ENCODE peak calls at places on chromosome 6, in ten cellular contexts. One of them, this sample, is unnamed.

GRCh38 chr6:9783567-9783966 is 631.3 kb downstream of the TFAP2A start:
- DNase-seq in AG10803: no peak
- DNase-seq in fibroblast of lung: no peak
- DNase-seq in HCT116: no peak
- DNase-seq in BJ: no peak
- DNase-seq in heart left ventricle: no peak
- DNase-seq in right lobe of liver: no peak
- DNase-seq in astrocyte of the spinal cord: no peak
- DNase-seq in heart right ventricle: no peak
- DNase-seq in transverse colon: no peak
- DNase-seq in this sample: no peak

GRCh38 chr6:161264181-161264580 is 9.7 kb downstream of the AGPAT4 start:
- DNase-seq in heart left ventricle: no peak
- DNase-seq in HCT116: no peak
- DNase-seq in AG10803: no peak
- DNase-seq in BJ: no peak
- DNase-seq in fibroblast of lung: no peak
- DNase-seq in heart right ventricle: no peak
- DNase-seq in transverse colon: no peak
- DNase-seq in right lobe of liver: no peak
- DNase-seq in astrocyte of the spinal cord: no peak
- DNase-seq in this sample: no peak

GRCh38 chr6:4819706-4820283 is 43.6 kb downstream of the CDYL start:
- DNase-seq in fibroblast of lung: no peak
- DNase-seq in heart right ventricle: no peak
- DNase-seq in heart left ventricle: no peak
- DNase-seq in transverse colon: no peak
- DNase-seq in astrocyte of the spinal cord: no peak
- DNase-seq in right lobe of liver: no peak
- DNase-seq in BJ: no peak
- DNase-seq in AG10803: peak; percentile 50
- DNase-seq in HCT116: no peak
- DNase-seq in this sample: no peak

GRCh38 chr6:9523462-9523861 is 891.4 kb downstream of the TFAP2A start:
- DNase-seq in fibroblast of lung: peak; percentile 89
- DNase-seq in HCT116: no peak
- DNase-seq in heart left ventricle: no peak
- DNase-seq in heart right ventricle: no peak
- DNase-seq in AG10803: peak; percentile 85
- DNase-seq in right lobe of liver: no peak
- DNase-seq in BJ: peak; percentile 60
- DNase-seq in astrocyte of the spinal cord: peak; percentile 83
- DNase-seq in transverse colon: no peak
- DNase-seq in this sample: peak; percentile 61

GRCh38 chr6:166466178-166467122 is 83.7 kb upstream of the MPC1 start:
- DNase-seq in BJ: peak; percentile 85
- DNase-seq in fibroblast of lung: peak; percentile 71
- DNase-seq in astrocyte of the spinal cord: peak; percentile 85
- DNase-seq in right lobe of liver: no peak
- DNase-seq in heart left ventricle: no peak
- DNase-seq in HCT116: no peak
- DNase-seq in transverse colon: no peak
- DNase-seq in AG10803: peak; percentile 94
- DNase-seq in heart right ventricle: no peak
- DNase-seq in this sample: peak; percentile 84

GRCh38 chr6:109008061-109008460 is 86.6 kb downstream of the SESN1 start:
- DNase-seq in transverse colon: no peak
- DNase-seq in right lobe of liver: no peak
- DNase-seq in BJ: no peak
- DNase-seq in AG10803: no peak
- DNase-seq in fibroblast of lung: no peak
- DNase-seq in heart left ventricle: no peak
- DNase-seq in astrocyte of the spinal cord: no peak
- DNase-seq in HCT116: no peak
- DNase-seq in heart right ventricle: no peak
- DNase-seq in this sample: no peak

GRCh38 chr6:47788498-47788884 is 6.7 kb downstream of the OPN5 start:
- DNase-seq in transverse colon: no peak
- DNase-seq in HCT116: no peak
- DNase-seq in BJ: no peak
- DNase-seq in heart left ventricle: no peak
- DNase-seq in astrocyte of the spinal cord: no peak
- DNase-seq in fibroblast of lung: no peak
- DNase-seq in AG10803: no peak
- DNase-seq in heart right ventricle: no peak
- DNase-seq in right lobe of liver: no peak
- DNase-seq in this sample: no peak

GRCh38 chr6:168601101-168601500 is 160.1 kb downstream of the SMOC2 start:
- DNase-seq in transverse colon: no peak
- DNase-seq in AG10803: no peak
- DNase-seq in heart right ventricle: no peak
- DNase-seq in heart left ventricle: no peak
- DNase-seq in fibroblast of lung: no peak
- DNase-seq in BJ: no peak
- DNase-seq in right lobe of liver: no peak
- DNase-seq in HCT116: no peak
- DNase-seq in astrocyte of the spinal cord: no peak
- DNase-seq in this sample: no peak

GRCh38 chr6:41273699-41274098 is 12.8 kb downstream of the TREM1 start:
- DNase-seq in astrocyte of the spinal cord: no peak
- DNase-seq in right lobe of liver: no peak
- DNase-seq in HCT116: no peak
- DNase-seq in AG10803: no peak
- DNase-seq in heart left ventricle: no peak
- DNase-seq in transverse colon: no peak
- DNase-seq in heart right ventricle: no peak
- DNase-seq in BJ: no peak
- DNase-seq in fibroblast of lung: no peak
- DNase-seq in this sample: no peak

GRCh38 chr6:139577124-139577800 is 202.8 kb upstream of the CITED2 start:
- DNase-seq in AG10803: no peak
- DNase-seq in HCT116: no peak
- DNase-seq in right lobe of liver: no peak
- DNase-seq in transverse colon: no peak
- DNase-seq in heart left ventricle: no peak
- DNase-seq in astrocyte of the spinal cord: peak; percentile 33
- DNase-seq in BJ: no peak
- DNase-seq in heart right ventricle: no peak
- DNase-seq in fibroblast of lung: no peak
- DNase-seq in this sample: no peak

GRCh38 chr6:84150680-84151079 is 76.8 kb downstream of the CEP162 start:
- DNase-seq in AG10803: peak; percentile 97
- DNase-seq in heart left ventricle: no peak
- DNase-seq in right lobe of liver: no peak
- DNase-seq in heart right ventricle: no peak
- DNase-seq in fibroblast of lung: peak; percentile 95
- DNase-seq in HCT116: no peak
- DNase-seq in transverse colon: no peak
- DNase-seq in BJ: peak; percentile 89
- DNase-seq in astrocyte of the spinal cord: peak; percentile 76
- DNase-seq in this sample: peak; percentile 28

GRCh38 chr6:97215157-97215769 is 67.8 kb downstream of the MMS22L start:
- DNase-seq in BJ: peak; percentile 22
- DNase-seq in astrocyte of the spinal cord: peak; percentile 80
- DNase-seq in heart left ventricle: no peak
- DNase-seq in HCT116: peak; percentile 12
- DNase-seq in AG10803: peak; percentile 78
- DNase-seq in right lobe of liver: no peak
- DNase-seq in transverse colon: peak; percentile 10
- DNase-seq in heart right ventricle: peak; percentile 10
- DNase-seq in fibroblast of lung: peak; percentile 77
- DNase-seq in this sample: peak; percentile 54

GRCh38 chr6:18262812-18263560 is 1.3 kb downstream of the DEK start:
- DNase-seq in heart right ventricle: no peak
- DNase-seq in AG10803: no peak
- DNase-seq in HCT116: no peak
- DNase-seq in heart left ventricle: no peak
- DNase-seq in fibroblast of lung: no peak
- DNase-seq in right lobe of liver: no peak
- DNase-seq in astrocyte of the spinal cord: peak; percentile 39
- DNase-seq in transverse colon: no peak
- DNase-seq in BJ: no peak
- DNase-seq in this sample: no peak

GRCh38 chr6:29793036-29793356 is 34.6 kb upstream of the HLA-G start:
- DNase-seq in BJ: no peak
- DNase-seq in HCT116: no peak
- DNase-seq in astrocyte of the spinal cord: no peak
- DNase-seq in heart right ventricle: no peak
- DNase-seq in transverse colon: no peak
- DNase-seq in heart left ventricle: no peak
- DNase-seq in fibroblast of lung: no peak
- DNase-seq in AG10803: no peak
- DNase-seq in right lobe of liver: no peak
- DNase-seq in this sample: no peak

GRCh38 chr6:29790626-29791025 is 37.0 kb upstream of the HLA-G start:
- DNase-seq in AG10803: no peak
- DNase-seq in heart left ventricle: no peak
- DNase-seq in fibroblast of lung: no peak
- DNase-seq in transverse colon: no peak
- DNase-seq in BJ: no peak
- DNase-seq in astrocyte of the spinal cord: no peak
- DNase-seq in right lobe of liver: no peak
- DNase-seq in heart right ventricle: no peak
- DNase-seq in HCT116: peak; percentile 85
- DNase-seq in this sample: no peak

GRCh38 chr6:29792123-29793035 is 35.2 kb upstream of the HLA-G start:
- DNase-seq in heart left ventricle: peak; percentile 88
- DNase-seq in heart right ventricle: peak; percentile 70
- DNase-seq in AG10803: peak; percentile 25
- DNase-seq in right lobe of liver: peak; percentile 78
- DNase-seq in fibroblast of lung: no peak
- DNase-seq in BJ: no peak
- DNase-seq in HCT116: no peak
- DNase-seq in astrocyte of the spinal cord: no peak
- DNase-seq in transverse colon: peak; percentile 58
- DNase-seq in this sample: no peak

GRCh38 chr6:29791162-29791561 is 36.5 kb upstream of the HLA-G start:
- DNase-seq in transverse colon: no peak
- DNase-seq in BJ: no peak
- DNase-seq in heart left ventricle: no peak
- DNase-seq in right lobe of liver: no peak
- DNase-seq in astrocyte of the spinal cord: peak; percentile 1
- DNase-seq in fibroblast of lung: no peak
- DNase-seq in AG10803: peak; percentile 22
- DNase-seq in heart right ventricle: no peak
- DNase-seq in HCT116: no peak
- DNase-seq in this sample: no peak

GRCh38 chr6:29791786-29792122 is 35.9 kb upstream of the HLA-G start:
- DNase-seq in right lobe of liver: no peak
- DNase-seq in AG10803: no peak
- DNase-seq in heart left ventricle: no peak
- DNase-seq in heart right ventricle: no peak
- DNase-seq in astrocyte of the spinal cord: no peak
- DNase-seq in transverse colon: no peak
- DNase-seq in HCT116: no peak
- DNase-seq in fibroblast of lung: no peak
- DNase-seq in BJ: no peak
- DNase-seq in this sample: no peak
- H3K4me3 ChIP-seq in right lobe of liver: peak overlapping the region; percentile 57
- H3K4me3 ChIP-seq in AG10803: peak overlapping the region; percentile 60
- H3K4me3 ChIP-seq in heart left ventricle: peak overlapping the region; percentile 69
- H3K4me3 ChIP-seq in heart right ventricle: peak overlapping the region; percentile 70
- H3K4me3 ChIP-seq in astrocyte of the spinal cord: no peak overlapping the region
- H3K4me3 ChIP-seq in transverse colon: peak overlapping the region; percentile 30
- H3K4me3 ChIP-seq in HCT116: no peak overlapping the region
- H3K4me3 ChIP-seq in fibroblast of lung: peak overlapping the region; percentile 56
- H3K4me3 ChIP-seq in BJ: no peak overlapping the region
- H3K4me3 ChIP-seq in this sample: no peak overlapping the region

DNA sequence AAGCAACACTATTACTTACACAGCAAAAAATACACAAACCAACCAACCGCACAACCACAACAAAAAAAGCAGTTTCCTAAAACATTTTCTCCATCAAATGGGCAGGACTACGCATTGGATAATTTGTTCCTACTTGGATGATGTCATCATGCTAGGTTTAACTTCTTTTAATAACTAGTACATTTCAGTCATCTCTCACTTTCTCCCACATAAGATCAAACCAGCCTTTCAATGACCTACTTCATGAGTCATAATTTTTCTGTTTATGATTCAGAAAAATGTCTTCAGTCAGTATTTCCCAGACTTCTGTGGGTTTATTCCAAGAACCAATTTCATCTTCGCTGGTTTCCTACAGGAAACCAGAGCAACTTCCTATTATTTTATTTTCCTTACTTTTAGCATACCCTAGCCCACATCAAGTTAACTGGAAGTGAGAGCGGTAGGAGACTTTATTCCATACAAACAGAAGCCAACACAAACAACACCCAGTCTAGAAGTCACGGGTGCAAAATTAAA is 134.2 kb downstream of the GMDS start:
- DNase-seq in BJ: no peak
- DNase-seq in fibroblast of lung: peak; percentile 96
- DNase-seq in HCT116: peak; percentile 21
- DNase-seq in AG10803: peak; percentile 37
- DNase-seq in heart right ventricle: no peak
- DNase-seq in astrocyte of the spinal cord: peak; percentile 81
- DNase-seq in transverse colon: no peak
- DNase-seq in right lobe of liver: no peak
- DNase-seq in heart left ventricle: no peak
- DNase-seq in this sample: peak; percentile 40
- TF ChIP-seq CTCF in BJ: no peak
- TF ChIP-seq CTCF in fibroblast of lung: no peak
- TF ChIP-seq CTCF in HCT116: no peak
- TF ChIP-seq CTCF in AG10803: no peak
- TF ChIP-seq CTCF in heart right ventricle: no peak
- TF ChIP-seq CTCF in astrocyte of the spinal cord: no peak
- TF ChIP-seq CTCF in transverse colon: no peak
- TF ChIP-seq CTCF in right lobe of liver: no peak
- TF ChIP-seq CTCF in heart left ventricle: no peak
- TF ChIP-seq CTCF in this sample: no peak

GRCh38 chr6:7904654-7905319 is 5.8 kb downstream of the TXNDC5 start:
- DNase-seq in astrocyte of the spinal cord: no peak
- DNase-seq in AG10803: no peak
- DNase-seq in heart right ventricle: no peak
- DNase-seq in BJ: no peak
- DNase-seq in heart left ventricle: no peak
- DNase-seq in transverse colon: no peak
- DNase-seq in fibroblast of lung: no peak
- DNase-seq in right lobe of liver: peak; percentile 74
- DNase-seq in HCT116: no peak
- DNase-seq in this sample: no peak
- H3K4me3 ChIP-seq in astrocyte of the spinal cord: no peak overlapping the region
- H3K4me3 ChIP-seq in AG10803: no peak overlapping the region
- H3K4me3 ChIP-seq in heart right ventricle: no peak overlapping the region
- H3K4me3 ChIP-seq in BJ: no peak overlapping the region
- H3K4me3 ChIP-seq in heart left ventricle: no peak overlapping the region
- H3K4me3 ChIP-seq in transverse colon: no peak overlapping the region
- H3K4me3 ChIP-seq in fibroblast of lung: no peak overlapping the region
- H3K4me3 ChIP-seq in right lobe of liver: no peak overlapping the region
- H3K4me3 ChIP-seq in HCT116: no peak overlapping the region
- H3K4me3 ChIP-seq in this sample: no peak overlapping the region

DNA sequence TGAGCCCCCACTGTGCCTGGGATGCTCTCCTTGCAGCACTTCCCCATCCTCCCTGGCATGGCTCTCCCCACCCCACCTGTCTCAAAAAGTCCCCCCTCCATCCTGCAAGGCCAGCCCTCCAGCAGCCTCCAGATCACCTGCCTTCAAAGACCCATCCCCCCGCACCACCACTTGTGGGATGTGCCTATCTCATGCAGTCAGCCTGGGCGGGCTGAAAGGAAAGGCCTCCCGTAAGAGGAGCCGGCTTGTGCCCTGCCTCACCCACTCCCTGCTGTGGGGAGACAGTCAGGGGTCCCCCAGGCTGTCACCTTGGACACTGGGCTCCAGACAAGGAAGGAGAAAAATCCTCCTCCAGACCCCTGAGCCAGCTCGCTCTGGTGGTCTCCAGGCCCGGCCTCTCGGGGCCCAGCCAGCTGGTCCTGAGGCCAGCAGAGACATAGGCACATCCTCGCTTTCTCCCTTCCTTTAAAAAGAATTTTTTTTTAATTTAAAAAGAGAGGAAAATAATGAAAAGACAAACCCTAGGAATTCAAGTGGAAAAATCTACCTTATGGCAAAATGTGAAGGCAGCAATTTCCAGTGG is 77.3 kb downstream of the GRM4 start:
- DNase-seq in HCT116: no peak
- DNase-seq in right lobe of liver: no peak
- DNase-seq in fibroblast of lung: no peak
- DNase-seq in astrocyte of the spinal cord: no peak
- DNase-seq in BJ: no peak
- DNase-seq in AG10803: no peak
- DNase-seq in heart left ventricle: peak; percentile 38
- DNase-seq in heart right ventricle: no peak
- DNase-seq in transverse colon: no peak
- DNase-seq in this sample: no peak
- TF ChIP-seq CTCF in HCT116: no peak
- TF ChIP-seq CTCF in right lobe of liver: no peak
- TF ChIP-seq CTCF in fibroblast of lung: no peak
- TF ChIP-seq CTCF in astrocyte of the spinal cord: no peak
- TF ChIP-seq CTCF in BJ: no peak
- TF ChIP-seq CTCF in AG10803: no peak
- TF ChIP-seq CTCF in heart left ventricle: no peak
- TF ChIP-seq CTCF in heart right ventricle: no peak
- TF ChIP-seq CTCF in transverse colon: no peak
- TF ChIP-seq CTCF in this sample: no peak

This sample was measured in astrocyte of the cerebellum.